ENCODE peak calls at places on chromosomes 11 and 22, in eight cellular contexts. K is fibroblast of lung; W is stimulated activated CD8-positive, alpha-beta memory T cell treated with anti-CD3 and anti-CD28 coated beads, Interleukin-2, amount 100 ng/mL, for 1 hour; N is kidney glomerular epithelial cell; J is nephron progenitor cell; U is GM12891; G is activated effector memory CD4-positive, alpha-beta T cell treated with anti-CD3 and anti-CD28 coated beads, Interleukin-2, amount 50 U/mL, for 16 hours; L is thoracic aorta. S is an unnamed sample.

GRCh38 chr11:61446211-61446651 is 16.3 kb downstream of the SDHAF2 start:
- DNase-seq in K (peak), W (peak), N (peak), J (peak), U (peak), G (peak), L (peak), S (peak)

GRCh38 chr11:2156416-2157182 is 4.4 kb downstream of the INS start:
- DNase-seq in K (peak), W (no peak), N (peak), J (peak), U (peak), G (peak), L (peak), S (no peak)

GRCh38 chr11:2105536-2105935 is 33.7 kb downstream of the IGF2 start:
- DNase-seq in K (no peak), W (no peak), N (no peak), J (no peak), U (no peak), G (no peak), L (no peak), S (no peak)

GRCh38 chr11:47248304-47248663 is 330 bp downstream of the ACP2 start:
- DNase-seq in K (peak), W (no peak), N (peak), J (no peak), U (no peak), G (no peak), L (no peak), S (no peak)

GRCh38 chr11:120066738-120067303 is 71.1 kb downstream of the TRIM29 start:
- DNase-seq in K (no peak), W (no peak), N (no peak), J (no peak), U (no peak), G (no peak), L (no peak), S (no peak)

GRCh38 chr11:131675489-131675888 is 305.1 kb downstream of the NTM start:
- DNase-seq in K (peak), W (no peak), N (no peak), J (no peak), U (no peak), G (no peak), L (no peak), S (no peak)

GRCh38 chr11:128862913-128863660 is 4.0 kb downstream of the KCNJ1 start:
- DNase-seq in K (peak), W (no peak), N (peak), J (no peak), U (no peak), G (no peak), L (no peak), S (no peak)

GRCh38 chr11:73387594-73388021 is 11.4 kb downstream of the RELT start:
- DNase-seq in K (no peak), W (no peak), N (no peak), J (peak), U (no peak), G (no peak), L (no peak), S (no peak)

GRCh38 chr11:58575377-58576020 is at the start of gene LPXN:
- DNase-seq in K (peak), W (peak), N (no peak), J (no peak), U (no peak), G (peak), L (no peak), S (no peak)

GRCh38 chr22:49705631-49706352 is 121.9 kb downstream of the BRD1 start:
- DNase-seq in K (no peak), W (no peak), N (no peak), J (no peak), U (no peak), G (peak), L (no peak), S (no peak)

GRCh38 chr11:46330154-46330886 is 16.9 kb upstream of the DGKZ start:
- DNase-seq in K (no peak), W (no peak), N (no peak), J (peak), U (no peak), G (no peak), L (no peak), S (no peak)

GRCh38 chr22:37167176-37167980 is 17.7 kb upstream of the IL2RB start:
- DNase-seq in K (no peak), W (no peak), N (no peak), J (no peak), U (no peak), G (peak), L (no peak), S (no peak)

GRCh38 chr22:19879996-19880785 is 25.5 kb upstream of the GNB1L start:
- DNase-seq in K (no peak), W (no peak), N (no peak), J (no peak), U (peak), G (peak), L (no peak), S (no peak)

GRCh38 chr11:35166369-35167360 is 27.7 kb downstream of the CD44 start:
- DNase-seq in K (peak), W (no peak), N (peak), J (no peak), U (no peak), G (peak), L (peak), S (no peak)

GRCh38 chr22:39617342-39617741 is 46.8 kb downstream of the CACNA1I start:
- DNase-seq in K (no peak), W (no peak), N (no peak), J (no peak), U (no peak), G (peak), L (no peak), S (no peak)

GRCh38 chr22:42915980-42916765 is 59.1 kb upstream of the ARFGAP3 start:
- DNase-seq in K (no peak), W (no peak), N (no peak), J (no peak), U (no peak), G (no peak), L (no peak), S (no peak)

GRCh38 chr11:109247071-109247470 is 174.9 kb upstream of the C11orf87 start:
- DNase-seq in K (peak), W (no peak), N (no peak), J (no peak), U (no peak), G (no peak), L (no peak), S (no peak)

GRCh38 chr11:70478194-70478890 is 80.0 kb downstream of the CTTN start:
- DNase-seq in K (no peak), W (no peak), N (no peak), J (no peak), U (no peak), G (no peak), L (no peak), S (no peak)

GRCh38 chr22:49103314-49104052 is 724.2 kb downstream of the BRD1 start:
- DNase-seq in K (no peak), W (no peak), N (no peak), J (no peak), U (no peak), G (no peak), L (no peak), S (peak)

GRCh38 chr11:36196476-36197099 is 92.6 kb downstream of the COMMD9 start:
- DNase-seq in K (peak), W (no peak), N (no peak), J (no peak), U (no peak), G (no peak), L (no peak), S (peak)

GRCh38 chr11:62108971-62109391 is 14.8 kb upstream of the INCENP start:
- DNase-seq in K (peak), W (no peak), N (peak), J (no peak), U (no peak), G (no peak), L (no peak), S (no peak)

GRCh38 chr11:46036969-46037368 is 84.3 kb downstream of the PHF21A start:
- DNase-seq in K (no peak), W (no peak), N (no peak), J (no peak), U (no peak), G (no peak), L (no peak), S (no peak)

GRCh38 chr11:46472662-46472994 is 81.1 kb upstream of the CHRM4 start:
- DNase-seq in K (no peak), W (no peak), N (no peak), J (no peak), U (no peak), G (no peak), L (no peak), S (no peak)

GRCh38 chr11:111441443-111441842 is 62.4 kb upstream of the POU2AF1 start:
- DNase-seq in K (peak), W (no peak), N (peak), J (no peak), U (no peak), G (no peak), L (no peak), S (no peak)

GRCh38 chr11:18036456-18036855 is 9.6 kb downstream of the TPH1 start:
- DNase-seq in K (no peak), W (no peak), N (no peak), J (no peak), U (no peak), G (no peak), L (no peak), S (no peak)

GRCh38 chr22:38467438-38467903 is 425 bp upstream of the KDELR3 start:
- DNase-seq in K (no peak), W (no peak), N (no peak), J (no peak), U (no peak), G (no peak), L (no peak), S (no peak)

GRCh38 chr11:68337399-68337835 is 25.0 kb downstream of the LRP5 start:
- DNase-seq in K (no peak), W (no peak), N (no peak), J (no peak), U (no peak), G (no peak), L (no peak), S (no peak)